ENCODE peak calls at places on chromosomes 3 and 15, in six cellular contexts. W, U, S, X, N and P are unnamed samples.

GRCh38 chr15:75721462-75721922 is 8.8 kb upstream of the CSPG4 start:
- DNase-seq in S (peak), W (no peak), U (no peak), X (no peak), N (no peak), P (no peak)

GRCh38 chr3:25508901-25509300 is 80.8 kb downstream of the RARB start:
- DNase-seq in X (no peak), S (no peak), W (no peak), U (peak), N (no peak), P (no peak)

GRCh38 chr3:141740349-141740748 is 2.3 kb downstream of the RNF7 start:
- DNase-seq in W (no peak), X (no peak), N (no peak), U (no peak), S (no peak), P (peak)

GRCh38 chr3:134762016-134762415 is 33.0 kb upstream of the EPHB1 start:
- DNase-seq in W (no peak), S (no peak), N (no peak), X (no peak), U (no peak), P (no peak)

GRCh38 chr3:189547448-189547847 is 83.7 kb upstream of the TP63 start:
- DNase-seq in W (no peak), S (no peak), U (no peak), N (no peak), X (no peak), P (no peak)

GRCh38 chr15:93072011-93072410 is 17.0 kb downstream of the RGMA start:
- DNase-seq in S (no peak), N (no peak), X (no peak), U (peak), W (no peak), P (peak)

GRCh38 chr15:52208306-52208946 is 17.2 kb upstream of the GNB5 start:
- DNase-seq in U (peak), S (no peak), X (peak), W (peak), N (peak), P (peak)

GRCh38 chr3:12588674-12589054 is 31.8 kb downstream of the MKRN2 start:
- DNase-seq in N (peak), S (no peak), W (no peak), X (no peak), U (no peak), P (no peak)

GRCh38 chr3:22887664-22888291 is 315.3 kb upstream of the UBE2E2 start:
- DNase-seq in U (peak), W (no peak), S (no peak), X (no peak), N (no peak), P (peak)

GRCh38 chr15:38130200-38130567 is 122.5 kb upstream of the SPRED1 start:
- DNase-seq in N (no peak), U (peak), S (no peak), W (no peak), X (no peak), P (no peak)

GRCh38 chr3:65732060-65732933 is 306.4 kb downstream of the MAGI1 start:
- DNase-seq in U (peak), X (no peak), N (peak), S (no peak), W (no peak), P (peak)

GRCh38 chr3:58724376-58724775 is 57.8 kb upstream of the FAM3D start:
- DNase-seq in N (no peak), U (no peak), W (no peak), S (no peak), X (no peak), P (no peak)

GRCh38 chr15:61051570-61052031 is 177.5 kb downstream of the RORA start:
- DNase-seq in W (peak), S (peak), N (peak), U (peak), X (no peak), P (no peak)

GRCh38 chr3:156533205-156533604 is 21.7 kb downstream of the SSR3 start:
- DNase-seq in U (peak), N (no peak), S (no peak), W (no peak), X (no peak), P (no peak)

GRCh38 chr3:27511724-27512422 is 27.7 kb upstream of the SLC4A7 start:
- DNase-seq in N (no peak), X (no peak), U (no peak), W (no peak), S (no peak), P (no peak)

GRCh38 chr3:142705256-142705655 is 18.6 kb upstream of the TRPC1 start:
- DNase-seq in S (no peak), U (no peak), X (no peak), W (no peak), N (no peak), P (peak)

GRCh38 chr15:58553365-58553918 is 121.7 kb downstream of the LIPC start:
- DNase-seq in U (no peak), N (no peak), X (no peak), W (no peak), S (no peak), P (no peak)

GRCh38 chr3:177554900-177555759 is 357.8 kb upstream of the TBL1XR1 start:
- DNase-seq in N (no peak), W (no peak), X (no peak), U (peak), S (no peak), P (no peak)

GRCh38 chr3:117998071-117998470 is 1036.6 kb downstream of the IGSF11 start:
- DNase-seq in W (no peak), S (no peak), N (peak), U (peak), X (no peak), P (no peak)

GRCh38 chr3:110767838-110768237 is 303.8 kb upstream of the NECTIN3 start:
- DNase-seq in S (no peak), U (no peak), N (no peak), X (no peak), W (no peak), P (no peak)

GRCh38 chr3:115186351-115187148 is 39.5 kb upstream of the ZBTB20 start:
- DNase-seq in W (no peak), X (no peak), S (no peak), N (no peak), U (no peak), P (no peak)

GRCh38 chr3:134325106-134325705 is 49.0 kb downstream of the AMOTL2 start:
- DNase-seq in X (no peak), W (no peak), N (no peak), U (peak), S (no peak), P (no peak)

GRCh38 chr15:90924375-90924774 is 8.0 kb downstream of the HDDC3 start:
- DNase-seq in U (no peak), X (no peak), S (no peak), W (no peak), N (no peak), P (no peak)

GRCh38 chr3:73546961-73547360 is 77.8 kb downstream of the PDZRN3 start:
- DNase-seq in N (no peak), W (no peak), X (no peak), S (no peak), U (peak), P (no peak)

GRCh38 chr15:65634381-65634780 is 12.6 kb downstream of the SLC24A1 start:
- DNase-seq in U (no peak), S (no peak), W (no peak), X (no peak), N (no peak), P (no peak)